ENCODE peak calls at places on chromosomes 6 and 20, in nine cellular contexts. B, Q, A, D, C, X, U, N and R are unnamed samples. For H3K4me1, the result is how much of the 10 kb centered on the place peaks cover.

GRCh38 chr6:154579046-154579823 is 68.8 kb upstream of the CNKSR3 start:
- DNase-seq in D (no peak), U (no peak), C (no peak), A (peak), Q (no peak), X (peak), N (no peak), B (no peak), R (no peak)

GRCh38 chr20:61169870-61170269 is 82.2 kb upstream of the CDH4 start:
- DNase-seq in U (no peak), X (no peak), C (no peak), N (no peak), D (no peak), A (no peak), Q (no peak), B (no peak), R (no peak)

GRCh38 chr6:134374486-134374885 is 56.6 kb upstream of the SGK1 start:
- DNase-seq in B (no peak), Q (no peak), X (no peak), N (no peak), U (peak), C (no peak), A (no peak), D (peak), R (no peak)

GRCh38 chr6:89597372-89597771 is 41.2 kb downstream of the LYRM2 start:
- DNase-seq in U (no peak), C (no peak), A (no peak), N (no peak), B (no peak), Q (no peak), D (no peak), X (no peak), R (no peak)

GRCh38 chr6:108366236-108366635 is 71.4 kb downstream of the AFG1L start:
- DNase-seq in U (no peak), B (no peak), X (no peak), C (no peak), A (no peak), D (no peak), Q (no peak), N (no peak), R (no peak)

GRCh38 chr20:23049201-23049932 is at the start of gene THBD:
- DNase-seq in C (no peak), A (peak), U (peak), X (peak), B (peak), Q (peak), N (peak), D (peak), R (peak)

GRCh38 chr6:149636116-149636515 is 12.4 kb downstream of the KATNA1 start:
- DNase-seq in X (no peak), U (peak), D (peak), B (no peak), A (peak), N (peak), Q (no peak), C (no peak), R (no peak)

GRCh38 chr6:168158280-168158979 is 79.4 kb upstream of the FRMD1 start:
- DNase-seq in Q (no peak), A (no peak), C (peak), B (no peak), X (no peak), N (no peak), U (peak), D (no peak), R (no peak)

GRCh38 chr20:47681977-47682812 is 103.1 kb downstream of the SULF2 start:
- DNase-seq in A (peak), B (peak), C (no peak), U (no peak), N (peak), D (no peak), X (peak), Q (peak), R (no peak)

GRCh38 chr20:401682-402495 is 6.2 kb upstream of the RBCK1 start:
- DNase-seq in D (peak), N (peak), B (no peak), A (peak), Q (no peak), X (no peak), U (no peak), C (no peak), R (no peak)

GRCh38 chr6:11535801-11536230 is 1.7 kb upstream of the TMEM170B start:
- DNase-seq in D (peak), Q (peak), U (peak), A (peak), N (no peak), C (no peak), X (no peak), B (no peak), R (no peak)

GRCh38 chr6:140036176-140036575 is 661.7 kb upstream of the CITED2 start:
- DNase-seq in A (no peak), C (no peak), U (no peak), B (no peak), X (no peak), N (no peak), D (no peak), Q (no peak), R (no peak)

GRCh38 chr20:51382986-51383821 is 159.3 kb downstream of the NFATC2 start:
- DNase-seq in B (no peak), U (no peak), A (no peak), D (no peak), N (no peak), Q (no peak), C (no peak), X (no peak), R (no peak)

DNA sequence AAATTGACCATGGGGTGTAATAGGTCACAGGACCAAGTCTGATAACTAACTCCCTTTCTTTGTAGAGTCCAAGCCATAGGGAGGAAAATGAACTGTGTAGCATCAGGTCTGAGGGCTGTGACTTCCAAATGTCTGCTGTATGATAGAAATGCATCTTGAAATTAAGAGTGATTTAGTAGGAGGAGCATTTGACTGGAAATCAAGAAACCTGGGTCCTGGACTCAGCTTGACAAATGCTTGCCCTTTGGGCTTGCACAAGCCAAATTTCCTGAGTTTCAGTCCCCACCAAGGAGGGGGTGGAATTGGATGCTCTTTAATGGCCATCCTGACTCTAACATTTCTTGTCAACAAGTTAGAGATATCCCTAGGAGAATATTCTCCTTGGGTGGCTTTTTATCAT is 187.0 kb downstream of the PDE7B start:
- DNase-seq in Q (no peak), A (peak), X (no peak), U (no peak), D (no peak), B (no peak), C (no peak), N (no peak), R (no peak)
- H3K27ac ChIP-seq in Q (peak), A (no peak), X (peak), U (no peak), D (peak), B (peak), C (peak), N (peak), R (peak)

DNA sequence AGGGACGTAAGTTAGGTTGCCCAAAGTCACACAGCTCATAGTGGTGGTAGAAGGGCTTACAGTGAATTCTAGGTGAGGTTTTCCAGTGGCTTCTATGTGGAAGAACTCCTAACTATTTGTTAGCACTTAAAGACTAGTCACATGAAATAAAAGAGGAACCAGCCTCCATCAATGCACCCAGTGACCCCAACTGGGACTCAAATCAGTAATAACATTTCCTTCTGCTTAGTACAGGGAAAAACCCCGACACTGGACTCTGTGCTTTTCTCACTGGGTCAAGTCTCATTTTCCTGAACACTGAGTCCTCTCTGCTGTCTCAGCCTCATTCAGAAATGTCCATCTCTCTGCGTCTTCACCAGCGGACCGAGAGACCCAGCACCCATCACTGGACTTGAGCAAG is 89.2 kb downstream of the SLC22A23 start:
- DNase-seq in B (no peak), D (no peak), A (no peak), U (no peak), N (no peak), Q (no peak), C (no peak), X (no peak), R (no peak)
- H3K4me1 ChIP-seq in B (under half), D (under half), A (under half), U (under half), N (under half), Q (under half), C (under half), X (under half), R (under half)

GRCh38 chr6:152954443-152954842 is 28.4 kb downstream of the FBXO5 start:
- DNase-seq in N (peak), B (no peak), U (no peak), A (no peak), X (no peak), C (no peak), D (no peak), Q (no peak), R (no peak)

GRCh38 chr6:152948150-152948768 is 34.6 kb downstream of the FBXO5 start:
- DNase-seq in C (no peak), B (peak), U (peak), A (peak), X (no peak), N (peak), D (peak), Q (no peak), R (no peak)

GRCh38 chr6:152950240-152950639 is 32.6 kb downstream of the FBXO5 start:
- DNase-seq in Q (no peak), A (no peak), U (no peak), X (no peak), C (no peak), N (no peak), B (no peak), D (no peak), R (no peak)

GRCh38 chr6:152952866-152953509 is 29.9 kb downstream of the FBXO5 start:
- DNase-seq in B (no peak), X (no peak), Q (no peak), C (no peak), D (peak), N (peak), A (peak), U (peak), R (no peak)

DNA sequence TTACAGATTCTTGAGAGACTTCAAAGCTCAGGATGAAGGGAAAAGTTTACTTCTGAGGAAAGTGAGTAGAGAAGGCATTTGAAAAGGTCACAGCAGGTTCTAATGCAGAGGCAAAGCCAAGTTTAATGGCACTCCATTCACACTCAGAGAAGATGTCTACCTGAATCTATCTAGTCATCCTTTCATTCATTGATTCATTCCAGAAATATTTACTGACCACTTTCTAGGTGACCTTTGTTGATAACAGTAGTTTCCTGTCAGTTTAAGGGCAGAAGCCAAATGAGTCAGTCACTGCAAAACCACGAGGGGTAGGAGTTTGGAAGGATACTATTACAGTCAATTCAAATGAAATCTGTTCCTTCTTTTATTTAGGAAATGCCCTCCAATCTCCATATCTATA is 30.8 kb downstream of the FBXO5 start:
- DNase-seq in X (no peak), C (no peak), N (no peak), D (peak), B (no peak), A (peak), Q (no peak), U (peak), R (no peak)
- H3K4me3 ChIP-seq in X (no peak), C (no peak), N (no peak), D (no peak), B (no peak), A (no peak), Q (no peak), U (no peak), R (no peak)

GRCh38 chr6:45376310-45377040 is 1.3 kb downstream of the SUPT3H start:
- DNase-seq in D (peak), X (no peak), N (no peak), B (no peak), U (peak), Q (no peak), A (peak), C (no peak), R (no peak)
- H3K27ac ChIP-seq in D (no peak), X (peak), N (peak), B (peak), U (peak), Q (no peak), A (peak), C (peak), R (peak)

DNA sequence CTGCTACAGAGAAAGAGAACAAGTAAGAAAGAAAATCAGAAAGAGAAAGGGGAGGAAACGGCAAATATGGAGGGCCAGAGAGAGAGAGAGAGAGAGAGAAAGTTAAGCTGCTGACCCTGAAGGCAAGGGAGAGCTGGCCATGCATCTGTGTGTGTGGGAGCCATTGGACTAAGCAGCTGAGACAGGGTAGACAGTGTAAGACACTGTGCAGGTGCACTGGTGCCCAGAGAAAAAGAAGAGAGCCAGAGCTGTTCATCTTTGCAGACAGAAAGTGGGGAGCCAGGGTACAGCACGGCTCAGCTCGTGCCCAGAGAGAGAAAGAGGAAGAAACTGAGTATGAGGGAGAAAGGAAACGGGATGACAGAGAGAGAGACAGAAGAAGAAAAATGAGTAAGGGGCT is 24.1 kb upstream of the ZNF318 start:
- DNase-seq in C (no peak), B (no peak), D (no peak), Q (no peak), N (no peak), A (no peak), X (no peak), U (no peak), R (no peak)
- H3K4me1 ChIP-seq in C (under half), B (under half), D (under half), Q (under half), N (under half), A (under half), X (under half), U (under half), R (under half)

DNA sequence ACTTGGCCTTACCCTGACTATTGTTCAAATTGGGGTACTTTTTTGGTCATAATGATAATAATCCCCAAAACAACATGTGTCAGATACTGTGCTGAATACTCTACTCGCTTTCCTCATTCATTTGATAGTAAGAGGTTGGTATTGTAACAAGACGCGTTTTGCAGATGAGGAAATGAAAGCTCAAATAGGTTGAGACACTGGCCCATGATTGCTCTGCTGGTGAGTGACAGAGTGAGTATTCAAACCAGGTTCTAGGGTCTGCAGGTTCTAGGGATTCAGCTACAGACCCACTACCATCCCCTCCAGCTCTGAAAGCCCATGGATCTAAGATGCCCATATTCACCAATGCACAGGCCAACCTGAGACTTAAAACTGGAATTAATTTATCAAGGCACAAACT is 1.3 kb upstream of the ENPP4 start:
- DNase-seq in Q (no peak), C (no peak), N (no peak), B (no peak), A (no peak), D (no peak), U (no peak), X (no peak), R (no peak)
- H3K4me3 ChIP-seq in Q (no peak), C (no peak), N (no peak), B (no peak), A (no peak), D (no peak), U (no peak), X (no peak), R (peak)

GRCh38 chr20:58634818-58635665 is 16.0 kb upstream of the STX16 start:
- DNase-seq in X (peak), Q (peak), A (no peak), U (no peak), B (no peak), N (no peak), C (no peak), D (peak), R (no peak)
- H3K27ac ChIP-seq in X (peak), Q (no peak), A (no peak), U (no peak), B (no peak), N (peak), C (no peak), D (peak), R (no peak)

DNA sequence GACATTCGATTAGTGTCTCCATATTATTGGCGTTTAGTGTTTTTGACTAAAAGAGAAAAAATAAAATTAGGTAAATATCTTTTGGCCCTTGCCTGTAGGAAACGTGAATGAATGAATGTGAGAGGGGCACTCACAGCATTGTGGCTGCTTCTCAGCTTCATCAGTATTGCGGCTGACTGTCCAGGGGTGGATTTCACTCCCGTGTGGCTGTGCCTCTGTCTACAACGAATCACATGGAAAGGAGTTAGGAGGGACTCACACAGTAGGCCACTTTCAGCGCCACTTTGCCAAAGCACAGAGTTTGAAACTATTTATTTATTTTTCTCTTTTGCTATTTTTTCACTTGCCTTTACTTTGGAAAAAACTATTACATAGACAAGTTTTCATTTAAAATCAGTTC is 805 bp downstream of the TAGAP start:
- DNase-seq in Q (no peak), X (no peak), A (no peak), C (peak), B (no peak), N (no peak), U (no peak), D (no peak), R (no peak)
- H3K4me1 ChIP-seq in Q (under half), X (under half), A (under half), C (under half), B (under half), N (under half), U (under half), D (under half), R (under half)